ENCODE peak calls at places on chromosomes 11 and 22, in ten cellular contexts. T, J, G, L, M, A, V, Y, B and U are unnamed samples.

GRCh38 chr11:19615503-19615902 is 97.1 kb upstream of the NAV2 start:
- DNase-seq in T (no peak), J (no peak), G (peak; percentile 15), L (no peak), M (no peak), A (no peak), V (no peak), Y (no peak), B (no peak), U (no peak)

GRCh38 chr11:1391165-1392010 is 1.7 kb downstream of the BRSK2 start:
- DNase-seq in T (no peak), J (no peak), G (no peak), L (no peak), M (peak; percentile 35), A (peak; percentile 47), V (no peak), Y (no peak), B (peak; percentile 52), U (peak; percentile 88)

GRCh38 chr11:9753031-9753430 is 89.2 kb downstream of the SWAP70 start:
- DNase-seq in T (no peak), J (peak; percentile 83), G (peak; percentile 19), L (peak; percentile 65), M (no peak), A (no peak), V (no peak), Y (no peak), B (no peak), U (no peak)

GRCh38 chr11:63602296-63602695 is 11.9 kb downstream of the PLAAT3 start:
- DNase-seq in T (no peak), J (peak; percentile 80), G (no peak), L (no peak), M (no peak), A (no peak), V (no peak), Y (no peak), B (no peak), U (no peak)

GRCh38 chr22:44625981-44626687 is 75.9 kb upstream of the PRR5 start:
- DNase-seq in T (peak; percentile 65), J (peak; percentile 45), G (peak; percentile 79), L (peak; percentile 35), M (peak; percentile 85), A (peak; percentile 84), V (peak; percentile 79), Y (peak; percentile 88), B (peak; percentile 21), U (peak; percentile 94)

GRCh38 chr11:133134561-133135173 is 397.6 kb downstream of the OPCML start:
- DNase-seq in T (no peak), J (peak; percentile 4), G (peak; percentile 87), L (peak; percentile 40), M (peak; percentile 67), A (peak; percentile 84), V (peak; percentile 76), Y (peak; percentile 65), B (peak; percentile 76), U (peak; percentile 73)

GRCh38 chr11:106482920-106483761 is 405.7 kb downstream of the AASDHPPT start:
- DNase-seq in T (no peak), J (peak; percentile 84), G (peak; percentile 90), L (peak; percentile 66), M (no peak), A (no peak), V (no peak), Y (no peak), B (no peak), U (no peak)

GRCh38 chr22:23696326-23696851 is 5.6 kb downstream of the RGL4 start:
- DNase-seq in T (peak; percentile 51), J (peak; percentile 56), G (no peak), L (no peak), M (no peak), A (no peak), V (peak; percentile 51), Y (peak; percentile 89), B (no peak), U (peak; percentile 34)